ENCODE peak calls at places on chromosomes 1 and 21, in five cellular contexts. S is fibroblast of lung; K is DND-41; N is effector memory CD4-positive, alpha-beta T cell; Q is pancreas. Z is an unnamed sample. For H3K4me1, the result is how much of the 10 kb centered on the place peaks cover.

GRCh38 chr1:248802454-248802853 is 23.3 kb downstream of the SH3BP5L start:
- DNase-seq in S (no peak), K (no peak), N (no peak), Q (no peak), Z (no peak)

GRCh38 chr1:151888972-151889570 is 20.2 kb downstream of the THEM4 start:
- DNase-seq in S (no peak), K (no peak), N (no peak), Q (no peak), Z (peak)

GRCh38 chr1:210144736-210145135 is 87.9 kb upstream of the SERTAD4 start:
- DNase-seq in S (no peak), K (no peak), N (no peak), Q (no peak), Z (no peak)

GRCh38 chr1:52955129-52955970 is 28.3 kb downstream of the SCP2 start:
- DNase-seq in S (peak), K (no peak), N (no peak), Q (no peak), Z (no peak)

GRCh38 chr1:240149488-240150094 is 57.9 kb downstream of the FMN2 start:
- DNase-seq in S (peak), K (no peak), N (no peak), Q (no peak), Z (no peak)

GRCh38 chr1:164786980-164787833 is 228.2 kb downstream of the PBX1 start:
- DNase-seq in S (peak), K (peak), N (peak), Q (peak), Z (peak)

GRCh38 chr21:15741510-15741909 is 11.7 kb downstream of the USP25 start:
- DNase-seq in S (peak), K (no peak), N (no peak), Q (no peak), Z (no peak)

GRCh38 chr1:16135501-16135900 is 20.4 kb downstream of the EPHA2 start:
- DNase-seq in S (no peak), K (no peak), N (no peak), Q (no peak), Z (no peak)

GRCh38 chr1:221708987-221709386 is 32.9 kb downstream of the DUSP10 start:
- DNase-seq in S (peak), K (peak), N (peak), Q (peak), Z (peak)

GRCh38 chr1:100506221-100506620 is 31.7 kb upstream of the GPR88 start:
- DNase-seq in S (no peak), K (no peak), N (no peak), Q (no peak), Z (no peak)

GRCh38 chr1:3477241-3478109 is 23.0 kb downstream of the ARHGEF16 start:
- DNase-seq in S (no peak), K (no peak), N (no peak), Q (no peak), Z (no peak)

GRCh38 chr1:169295425-169295824 is 72.2 kb downstream of the NME7 start:
- DNase-seq in S (no peak), K (no peak), N (no peak), Q (no peak), Z (no peak)

GRCh38 chr1:13520985-13521384 is 7.2 kb upstream of the LRRC38 start:
- DNase-seq in S (no peak), K (no peak), N (no peak), Q (no peak), Z (no peak)

GRCh38 chr1:116119876-116120275 is 8.7 kb downstream of the MAB21L3 start:
- DNase-seq in S (no peak), K (no peak), N (no peak), Q (no peak), Z (no peak)

GRCh38 chr1:162605225-162605927 is 26.9 kb upstream of the DDR2 start:
- DNase-seq in S (peak), K (no peak), N (no peak), Q (no peak), Z (no peak)

GRCh38 chr1:52323731-52324130 is 42.3 kb downstream of the CC2D1B start:
- DNase-seq in S (no peak), K (no peak), N (no peak), Q (no peak), Z (no peak)

GRCh38 chr1:47434051-47434842 is 3.6 kb upstream of the FOXD2 start:
- DNase-seq in S (peak), K (no peak), N (no peak), Q (peak), Z (no peak)

GRCh38 chr1:32759997-32760623 is 57.0 kb downstream of the YARS1 start:
- DNase-seq in S (no peak), K (no peak), N (no peak), Q (peak), Z (no peak)

GRCh38 chr1:85276290-85277026 is at the start of gene BCL10:
- DNase-seq in S (peak), K (peak), N (peak), Q (peak), Z (peak)

GRCh38 chr1:200029035-200029623 is 1.6 kb downstream of the NR5A2 start:
- DNase-seq in S (peak), K (no peak), N (no peak), Q (peak), Z (no peak)

GRCh38 chr1:203320546-203321272 is 15.4 kb downstream of the BTG2 start:
- DNase-seq in S (no peak), K (peak), N (peak), Q (peak), Z (peak)

GRCh38 chr1:183139281-183139942 is 46.7 kb upstream of the LAMC2 start:
- DNase-seq in S (peak), K (no peak), N (no peak), Q (no peak), Z (no peak)

GRCh38 chr1:160325252-160325651 is 17.8 kb downstream of the COPA start:
- DNase-seq in S (no peak), K (no peak), N (no peak), Q (no peak), Z (no peak)

GRCh38 chr21:45329261-45330074 is 41.8 kb upstream of the POFUT2 start:
- DNase-seq in S (no peak), K (no peak), N (no peak), Q (peak), Z (no peak)
- H3K4me1 ChIP-seq in S (under half), K (under half), N (under half), Q (under half), Z (under half)

GRCh38 chr1:112359961-112360767 is 35.9 kb upstream of the CTTNBP2NL start:
- DNase-seq in S (peak), K (no peak), N (no peak), Q (no peak), Z (no peak)
- H3K4me3 ChIP-seq in S (no peak), K (no peak), N (no peak), Q (no peak), Z (no peak)

GRCh38 chr1:180167721-180168467 is 13.2 kb downstream of the QSOX1 start:
- DNase-seq in S (no peak), K (no peak), N (no peak), Q (peak), Z (no peak)

GRCh38 chr1:180170569-180170968 is 15.9 kb downstream of the QSOX1 start:
- DNase-seq in S (no peak), K (no peak), N (no peak), Q (peak), Z (no peak)

GRCh38 chr1:180171691-180172090 is 17.0 kb downstream of the QSOX1 start:
- DNase-seq in S (no peak), K (no peak), N (no peak), Q (peak), Z (no peak)

GRCh38 chr1:180168786-180169640 is 14.3 kb downstream of the QSOX1 start:
- DNase-seq in S (peak), K (peak), N (no peak), Q (peak), Z (no peak)

GRCh38 chr1:180169641-180170155 is 15.0 kb downstream of the QSOX1 start:
- DNase-seq in S (no peak), K (no peak), N (no peak), Q (peak), Z (no peak)
- H3K4me1 ChIP-seq in S (under half), K (under half), N (under half), Q (under half), Z (under half)

GRCh38 chr1:54415986-54416385 is 9.8 kb upstream of the SSBP3 start:
- DNase-seq in S (no peak), K (no peak), N (no peak), Q (no peak), Z (no peak)

GRCh38 chr1:54413732-54414131 is 7.5 kb upstream of the SSBP3 start:
- DNase-seq in S (no peak), K (no peak), N (no peak), Q (no peak), Z (no peak)

GRCh38 chr1:54416435-54416834 is 10.2 kb upstream of the SSBP3 start:
- DNase-seq in S (no peak), K (no peak), N (no peak), Q (no peak), Z (no peak)

GRCh38 chr1:54417123-54417522 is 10.9 kb upstream of the SSBP3 start:
- DNase-seq in S (no peak), K (peak), N (no peak), Q (no peak), Z (no peak)

DNA sequence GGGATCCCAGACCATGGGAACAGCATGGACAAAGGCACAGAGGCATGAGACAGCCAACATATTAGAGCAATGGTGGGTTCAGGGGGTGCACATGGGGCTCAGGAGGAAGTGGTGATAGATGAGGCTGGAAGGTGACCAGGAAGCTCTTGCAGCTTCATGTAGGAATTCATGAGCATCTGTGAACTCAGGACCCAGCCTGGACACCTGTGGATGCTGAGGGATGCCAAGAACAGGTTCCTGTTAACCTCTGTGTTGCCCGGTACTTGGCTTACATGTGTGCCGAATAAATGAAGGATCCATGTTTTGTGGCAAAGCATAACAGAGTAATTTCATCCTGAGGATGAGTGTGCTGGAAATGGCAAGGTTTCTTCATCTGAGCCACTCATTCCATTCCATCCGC is 9.3 kb upstream of the SSBP3 start:
- DNase-seq in S (no peak), K (no peak), N (no peak), Q (no peak), Z (no peak)
- H3K4me3 ChIP-seq in S (no peak), K (no peak), N (no peak), Q (no peak), Z (no peak)

GRCh38 chr1:65425697-65426096 is 5.2 kb downstream of the LEPR start:
- DNase-seq in S (peak), K (no peak), N (no peak), Q (no peak), Z (no peak)

GRCh38 chr1:65429806-65430205 is 9.3 kb downstream of the LEPR start:
- DNase-seq in S (peak), K (no peak), N (no peak), Q (no peak), Z (no peak)

GRCh38 chr1:65432918-65433317 is 12.4 kb downstream of the LEPR start:
- DNase-seq in S (no peak), K (no peak), N (no peak), Q (no peak), Z (no peak)

GRCh38 chr1:65431111-65431705 is 10.7 kb downstream of the LEPR start:
- DNase-seq in S (peak), K (no peak), N (no peak), Q (no peak), Z (no peak)

DNA sequence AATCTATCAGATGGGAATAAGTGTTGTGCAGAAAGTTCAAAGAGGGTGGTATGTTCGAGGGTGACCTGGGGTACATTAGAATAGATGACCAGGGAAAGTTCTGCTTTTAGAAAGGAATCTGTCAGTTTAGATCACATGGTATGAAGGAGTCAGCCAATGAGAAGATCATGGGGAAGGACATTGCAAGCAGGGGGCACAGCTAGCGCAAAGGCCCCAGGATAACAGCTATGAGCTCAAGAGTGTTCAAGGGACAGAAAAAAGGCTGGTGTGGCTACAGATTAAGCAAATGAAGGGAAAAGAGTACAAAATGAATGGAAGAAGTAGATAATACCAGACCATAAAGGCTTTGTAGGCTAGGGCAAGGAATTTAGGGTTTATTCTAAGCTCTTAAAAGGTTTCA is 8.6 kb downstream of the LEPR start:
- DNase-seq in S (no peak), K (no peak), N (no peak), Q (no peak), Z (no peak)
- H3K4me1 ChIP-seq in S (under half), K (under half), N (under half), Q (under half), Z (under half)

GRCh38 chr1:24749257-24749656 is 4.0 kb downstream of the CLIC4 start:
- DNase-seq in S (no peak), K (no peak), N (no peak), Q (no peak), Z (no peak)
- H3K4me3 ChIP-seq in S (no peak), K (no peak), N (no peak), Q (no peak), Z (no peak)

GRCh38 chr1:26375081-26375480 is 2.5 kb upstream of the ZNF683 start:
- DNase-seq in S (no peak), K (no peak), N (no peak), Q (no peak), Z (no peak)

GRCh38 chr1:26378879-26379251 is 6.3 kb upstream of the ZNF683 start:
- DNase-seq in S (no peak), K (no peak), N (no peak), Q (no peak), Z (no peak)

GRCh38 chr1:26376050-26376449 is 3.5 kb upstream of the ZNF683 start:
- DNase-seq in S (no peak), K (no peak), N (no peak), Q (no peak), Z (no peak)

GRCh38 chr1:26373789-26374188 is 1.2 kb upstream of the ZNF683 start:
- DNase-seq in S (no peak), K (no peak), N (no peak), Q (no peak), Z (no peak)

GRCh38 chr1:26378088-26378878 is 5.7 kb upstream of the ZNF683 start:
- DNase-seq in S (peak), K (peak), N (peak), Q (no peak), Z (peak)
- H3K4me1 ChIP-seq in S (under half), K (under half), N (half or more), Q (under half), Z (half or more)